ENCODE peak calls at places on chromosomes 16 and 17, in seven cellular contexts. P is amniotic stem cell, Z is stomach, O is germinal center, B is ACHN, J is astrocyte of the cerebellum, V is cardiac fibroblast. L is an unnamed sample.

GRCh38 chr17:3961564-3962047 is 2.6 kb downstream of the ATP2A3 start:
- DNase-seq in P (no peak), Z (no peak), O (peak), B (no peak), J (no peak), V (no peak), L (peak)

GRCh38 chr17:16933317-16934132 is 38.4 kb downstream of the TNFRSF13B start:
- DNase-seq in P (no peak), Z (no peak), O (no peak), B (no peak), J (no peak), V (no peak), L (peak)

GRCh38 chr17:13484020-13484419 is 117.7 kb downstream of the HS3ST3A1 start:
- DNase-seq in P (no peak), Z (no peak), O (no peak), B (no peak), J (no peak), V (no peak), L (peak)

GRCh38 chr16:69435977-69436729 is 11.7 kb downstream of the CYB5B start:
- DNase-seq in P (no peak), Z (peak), O (peak), B (no peak), J (no peak), V (peak), L (no peak)

GRCh38 chr16:88349903-88350900 is 32.6 kb upstream of the ZNF469 start:
- DNase-seq in P (no peak), Z (no peak), O (no peak), B (no peak), J (no peak), V (no peak), L (no peak)

GRCh38 chr16:2429771-2430663 is 770 bp downstream of the CCNF start:
- DNase-seq in P (no peak), Z (no peak), O (peak), B (peak), J (no peak), V (peak), L (no peak)

GRCh38 chr17:75084039-75084660 is 3.6 kb upstream of the SLC16A5 start:
- DNase-seq in P (no peak), Z (no peak), O (no peak), B (no peak), J (no peak), V (peak), L (no peak)

GRCh38 chr17:80025140-80025539 is 10.5 kb downstream of the TBC1D16 start:
- DNase-seq in P (no peak), Z (no peak), O (no peak), B (no peak), J (no peak), V (no peak), L (peak)

GRCh38 chr16:86480444-86480843 is 29.9 kb upstream of the FOXF1 start:
- DNase-seq in P (no peak), Z (no peak), O (no peak), B (no peak), J (no peak), V (no peak), L (no peak)

GRCh38 chr16:86370036-86370435 is 140.3 kb upstream of the FOXF1 start:
- DNase-seq in P (no peak), Z (no peak), O (no peak), B (no peak), J (no peak), V (no peak), L (no peak)

GRCh38 chr16:2779151-2779920 is 2.3 kb upstream of the ELOB start:
- DNase-seq in P (no peak), Z (no peak), O (no peak), B (no peak), J (no peak), V (no peak), L (no peak)